ENCODE peak calls at places on chromosomes 4 and X, in five cellular contexts. V is HEK293T, Z is H1, G is GM12878, P is NT2/D1. O is an unnamed sample.

GRCh38 chr4:80183196-80184052 is 13.9 kb upstream of the PRDM8 start:
- DNase-seq in V (peak; percentile 48), Z (no peak), G (no peak), P (no peak), O (no peak)

GRCh38 chrX:49106930-49107329 is 16.6 kb downstream of the GPKOW start:
- DNase-seq in V (peak; percentile 55), Z (no peak), G (no peak), P (no peak), O (peak; percentile 54)

GRCh38 chrX:132592880-132593279 is 104.0 kb upstream of the MBNL3 start:
- DNase-seq in V (peak; percentile 39), Z (no peak), G (no peak), P (no peak), O (peak; percentile 39)

GRCh38 chr4:180449395-180449956 is 1793.7 kb upstream of the TENM3 start:
- DNase-seq in V (peak; percentile 79), Z (peak; percentile 7), G (no peak), P (peak; percentile 28), O (peak; percentile 46)

GRCh38 chr4:111960241-111960667 is 185.0 kb upstream of the FAM241A start:
- DNase-seq in V (no peak), Z (no peak), G (peak; percentile 82), P (no peak), O (no peak)

GRCh38 chr4:8534129-8534528 is 46.1 kb upstream of the GPR78 start:
- DNase-seq in V (no peak), Z (peak; percentile 77), G (peak; percentile 89), P (no peak), O (no peak)

GRCh38 chr4:84159767-84160166 is 339.3 kb downstream of the NKX6-1 start:
- DNase-seq in V (peak; percentile 56), Z (peak; percentile 33), G (no peak), P (peak; percentile 33), O (peak; percentile 5)

GRCh38 chrX:46333550-46333949 is 211.7 kb downstream of the ZNF674 start:
- DNase-seq in V (no peak), Z (no peak), G (no peak), P (no peak), O (no peak)

GRCh38 chr4:34091451-34091850 is 2152.9 kb downstream of the ARAP2 start:
- DNase-seq in V (no peak), Z (no peak), G (no peak), P (no peak), O (no peak)

GRCh38 chr4:11439836-11440235 is 11.1 kb upstream of the HS3ST1 start:
- DNase-seq in V (no peak), Z (no peak), G (no peak), P (no peak), O (no peak)

GRCh38 chrX:20237864-20238263 is 28.8 kb downstream of the RPS6KA3 start:
- DNase-seq in V (no peak), Z (no peak), G (no peak), P (no peak), O (no peak)

GRCh38 chr4:80107374-80107773 is 34.3 kb upstream of the ANTXR2 start:
- DNase-seq in V (no peak), Z (no peak), G (no peak), P (no peak), O (no peak)

GRCh38 chrX:135740683-135741149 is 27.3 kb downstream of the CT45A3 start:
- DNase-seq in V (peak; percentile 74), Z (no peak), G (no peak), P (no peak), O (peak; percentile 5)

GRCh38 chr4:177107288-177107901 is 202.3 kb upstream of the NEIL3 start:
- DNase-seq in V (no peak), Z (no peak), G (no peak), P (no peak), O (no peak)

GRCh38 chr4:23384741-23385140 is 505.1 kb downstream of the PPARGC1A start:
- DNase-seq in V (no peak), Z (no peak), G (no peak), P (no peak), O (no peak)

GRCh38 chrX:115378471-115378870 is 89.0 kb downstream of the LUZP4 start:
- DNase-seq in V (no peak), Z (no peak), G (no peak), P (no peak), O (no peak)

GRCh38 chrX:103607385-103608304 is at the start of gene TCEAL3:
- DNase-seq in V (no peak), Z (no peak), G (no peak), P (no peak), O (no peak)

GRCh38 chr4:67593741-67594175 is 35.2 kb downstream of the STAP1 start:
- DNase-seq in V (no peak), Z (no peak), G (no peak), P (no peak), O (no peak)

GRCh38 chrX:104565791-104566687 is at the start of gene IL1RAPL2:
- DNase-seq in V (peak; percentile 81), Z (peak; percentile 23), G (no peak), P (peak; percentile 57), O (peak; percentile 8)

GRCh38 chr4:105357258-105357657 is 116.6 kb downstream of the PPA2 start:
- DNase-seq in V (no peak), Z (no peak), G (no peak), P (no peak), O (no peak)

GRCh38 chrX:126064901-126065541 is 101.1 kb downstream of the DCAF12L2 start:
- DNase-seq in V (no peak), Z (no peak), G (no peak), P (no peak), O (no peak)

GRCh38 chrX:40096395-40097091 is 1.2 kb downstream of the BCOR start:
- DNase-seq in V (no peak), Z (no peak), G (no peak), P (no peak), O (no peak)

GRCh38 chr4:138535316-138535715 is 293.2 kb upstream of the SLC7A11 start:
- DNase-seq in V (no peak), Z (no peak), G (no peak), P (no peak), O (no peak)

GRCh38 chr4:156100651-156101050 is 147.0 kb upstream of the CTSO start:
- DNase-seq in V (no peak), Z (no peak), G (no peak), P (no peak), O (no peak)

GRCh38 chr4:159195400-159195799 is 92.5 kb downstream of the RAPGEF2 start:
- DNase-seq in V (no peak), Z (no peak), G (no peak), P (no peak), O (no peak)

GRCh38 chr4:86472377-86473019 is 112.6 kb upstream of the MAPK10 start:
- DNase-seq in V (no peak), Z (no peak), G (no peak), P (no peak), O (no peak)

GRCh38 chr4:181569553-181569952 is 673.6 kb upstream of the TENM3 start:
- DNase-seq in V (peak; percentile 23), Z (no peak), G (no peak), P (no peak), O (peak; percentile 9)

GRCh38 chr4:186669159-186669720 is 54.4 kb downstream of the FAT1 start:
- DNase-seq in V (no peak), Z (no peak), G (no peak), P (no peak), O (peak; percentile 50)

GRCh38 chr4:113623274-113623894 is 138.2 kb downstream of the CAMK2D start:
- DNase-seq in V (no peak), Z (no peak), G (no peak), P (no peak), O (no peak)

GRCh38 chr4:47926667-47927258 is 12.4 kb upstream of the NFXL1 start:
- DNase-seq in V (peak; percentile 58), Z (no peak), G (no peak), P (no peak), O (peak; percentile 61)

GRCh38 chr4:43776371-43776770 is 672.2 kb downstream of the KCTD8 start:
- DNase-seq in V (no peak), Z (no peak), G (no peak), P (no peak), O (peak; percentile 3)

GRCh38 chrX:153533041-153533565 is 15.7 kb downstream of the ATP2B3 start:
- DNase-seq in V (no peak), Z (no peak), G (no peak), P (no peak), O (no peak)

GRCh38 chrX:499870-500364 is 113.2 kb upstream of the PPP2R3B start:
- DNase-seq in V (no peak), Z (peak; percentile 36), G (no peak), P (peak; percentile 80), O (no peak)

GRCh38 chr4:7510066-7510465 is 75.3 kb upstream of the PSAPL1 start:
- DNase-seq in V (no peak), Z (no peak), G (no peak), P (no peak), O (no peak)

GRCh38 chrX:148867596-148867995 is 367.2 kb downstream of the AFF2 start:
- DNase-seq in V (no peak), Z (no peak), G (no peak), P (no peak), O (no peak)

GRCh38 chr4:140094701-140095420 is 59.1 kb downstream of the MAML3 start:
- DNase-seq in V (no peak), Z (no peak), G (no peak), P (no peak), O (no peak)

GRCh38 chrX:6052111-6052745 is 176.4 kb downstream of the NLGN4X start:
- DNase-seq in V (no peak), Z (no peak), G (no peak), P (no peak), O (no peak)

GRCh38 chr4:90246841-90247240 is 119.6 kb downstream of the CCSER1 start:
- DNase-seq in V (no peak), Z (no peak), G (no peak), P (no peak), O (no peak)

DNA sequence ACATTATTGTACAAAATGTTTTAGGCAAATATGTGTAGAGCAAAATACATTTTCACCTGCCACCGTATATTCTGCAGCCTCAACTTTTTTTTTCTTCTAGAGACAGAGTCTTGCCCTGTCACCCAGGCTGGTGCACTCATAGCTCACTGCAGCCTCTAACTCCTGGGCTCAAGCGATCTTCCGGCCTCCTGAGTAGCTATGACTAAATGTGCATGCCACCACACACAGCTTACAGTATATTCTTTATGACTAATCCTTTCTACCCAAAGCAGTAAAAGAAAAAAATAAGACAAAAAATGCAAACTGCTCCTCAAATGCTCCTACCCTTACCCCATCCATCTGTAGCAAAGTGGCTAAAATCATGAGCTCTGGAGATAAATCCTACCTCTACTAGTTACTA is 426.3 kb downstream of the KCNIP4 start:
- DNase-seq in V (no peak), Z (no peak), G (no peak), P (no peak), O (no peak)
- TF ChIP-seq SUZ12 in V (no peak), Z (no peak), G (no peak), P (no peak), O (no peak)

GRCh38 chr4:31054295-31054694 is 334.1 kb downstream of the PCDH7 start:
- DNase-seq in V (no peak), Z (no peak), G (no peak), P (no peak), O (no peak)
- TF ChIP-seq SUZ12 in V (no peak), Z (no peak), G (no peak), P (no peak), O (no peak)

GRCh38 chrX:113982766-113983165 is 601.1 kb upstream of the HTR2C start:
- DNase-seq in V (no peak), Z (no peak), G (no peak), P (no peak), O (no peak)
- TF ChIP-seq SUZ12 in V (no peak), Z (no peak), G (no peak), P (no peak), O (no peak)

GRCh38 chrX:119948381-119948780 is 4.8 kb upstream of the NKAP start:
- DNase-seq in V (no peak), Z (no peak), G (no peak), P (no peak), O (no peak)
- TF ChIP-seq SUZ12 in V (no peak), Z (no peak), G (no peak), P (no peak), O (no peak)